ENCODE peak calls at places on chromosomes 11 and 22, in nine cellular contexts. V is mucosa of descending colon; X is A172; J is NCI-H1694; G is fibroblast of pulmonary artery; R is naive thymus-derived CD8-positive, alpha-beta T cell; H is lung; S is amygdala; Y is NCI-H1105. W is an unnamed sample.

GRCh38 chr22:49687333-49687732 is 140.3 kb downstream of the BRD1 start:
- DNase-seq in Y (no peak), R (no peak), G (no peak), S (no peak), V (no peak), J (no peak), H (no peak), X (no peak), W (no peak)

GRCh38 chr11:78168539-78169477 is 19.6 kb downstream of the KCTD21 start:
- DNase-seq in R (no peak), Y (no peak), J (no peak), H (peak), G (peak), X (peak), S (no peak), V (peak), W (no peak)

GRCh38 chr11:65017927-65018326 is 4.0 kb downstream of the ARL2 start:
- DNase-seq in V (no peak), H (no peak), X (no peak), J (no peak), Y (no peak), R (no peak), S (no peak), G (no peak), W (no peak)

GRCh38 chr11:87012673-87013072 is 25.1 kb upstream of the TMEM135 start:
- DNase-seq in S (no peak), J (no peak), V (no peak), X (no peak), R (no peak), G (no peak), H (no peak), Y (no peak), W (no peak)

GRCh38 chr11:132539590-132540368 is 992.5 kb downstream of the OPCML start:
- DNase-seq in R (no peak), S (no peak), Y (no peak), J (no peak), H (no peak), X (no peak), G (no peak), V (no peak), W (no peak)

GRCh38 chr11:78961186-78961782 is 386.6 kb upstream of the NARS2 start:
- DNase-seq in X (no peak), H (peak), S (no peak), Y (no peak), R (no peak), G (peak), J (no peak), V (no peak), W (peak)

GRCh38 chr11:35009191-35009940 is 92.9 kb downstream of the PDHX start:
- DNase-seq in J (no peak), V (no peak), S (no peak), G (peak), R (no peak), Y (no peak), H (peak), X (peak), W (peak)

GRCh38 chr11:96508861-96509260 is 119.0 kb downstream of the JRKL start:
- DNase-seq in V (no peak), H (no peak), R (no peak), G (no peak), X (no peak), J (no peak), S (no peak), Y (no peak), W (no peak)

GRCh38 chr11:62398011-62398994 is 20.5 kb upstream of the SCGB1A1 start:
- DNase-seq in G (peak), V (peak), R (no peak), J (no peak), S (no peak), Y (no peak), X (peak), H (no peak), W (no peak)

GRCh38 chr11:10294289-10294953 is 402 bp upstream of the SBF2 start:
- DNase-seq in J (no peak), G (peak), X (peak), V (peak), R (no peak), S (no peak), H (no peak), Y (peak), W (peak)

GRCh38 chr11:119484741-119485605 is 62.0 kb upstream of the THY1 start:
- DNase-seq in J (no peak), H (no peak), R (no peak), X (no peak), Y (no peak), G (no peak), S (no peak), V (no peak), W (no peak)

GRCh38 chr22:39209756-39210155 is 35.0 kb downstream of the PDGFB start:
- DNase-seq in X (no peak), S (no peak), V (no peak), H (no peak), Y (peak), J (no peak), R (no peak), G (no peak), W (no peak)

GRCh38 chr11:58905141-58905715 is 34.1 kb upstream of the GLYATL1 start:
- DNase-seq in V (peak), G (peak), X (no peak), R (no peak), J (no peak), S (no peak), Y (peak), H (no peak), W (no peak)

GRCh38 chr11:13160745-13161144 is 116.8 kb upstream of the BMAL1 start:
- DNase-seq in S (no peak), Y (no peak), V (no peak), R (no peak), H (no peak), J (no peak), X (no peak), G (no peak), W (no peak)

GRCh38 chr11:126969865-126970479 is 30.6 kb downstream of the KIRREL3 start:
- DNase-seq in H (no peak), V (no peak), Y (peak), G (peak), J (peak), X (peak), S (no peak), R (no peak), W (peak)

GRCh38 chr22:35205956-35206355 is 51.3 kb upstream of the HMGXB4 start:
- DNase-seq in R (no peak), X (peak), G (peak), S (no peak), V (no peak), Y (no peak), J (no peak), H (no peak), W (peak)

GRCh38 chr11:6670202-6670830 is 12.8 kb downstream of the MRPL17 start:
- DNase-seq in Y (no peak), V (no peak), H (no peak), S (no peak), X (no peak), G (no peak), J (no peak), R (no peak), W (no peak)

GRCh38 chr22:39284983-39285382 is 34.4 kb downstream of the RPL3 start:
- DNase-seq in J (no peak), H (no peak), G (no peak), V (no peak), S (no peak), R (no peak), Y (no peak), X (no peak), W (no peak)

GRCh38 chr22:38273135-38273761 is 438 bp upstream of the TMEM184B start:
- DNase-seq in V (no peak), R (no peak), Y (no peak), G (no peak), X (no peak), J (no peak), H (no peak), S (no peak), W (no peak)

GRCh38 chr22:33867118-33867863 is 53.0 kb downstream of the LARGE1 start:
- DNase-seq in Y (no peak), S (no peak), H (no peak), X (peak), G (peak), J (no peak), R (no peak), V (no peak), W (peak)

GRCh38 chr11:10208045-10208674 is 85.9 kb downstream of the SBF2 start:
- DNase-seq in V (no peak), H (no peak), X (peak), R (peak), Y (peak), G (peak), S (no peak), J (peak), W (peak)